ENCODE peak calls at places on chromosome 16, in four cellular contexts. One of them, this sample, is unnamed. For H3K27me3 and H3K4me1, the result is how much of the 10 kb centered on the place peaks cover.

GRCh38 chr16:57299009-57299718 is 14.7 kb upstream of the PLLP start:
- DNase-seq in PC-9: no peak
- DNase-seq in iPS DF 6.9: no peak
- DNase-seq in HCT116: no peak
- DNase-seq in this sample: no peak

GRCh38 chr16:73058616-73059409 is 10.9 kb upstream of the ZFHX3 start:
- DNase-seq in iPS DF 6.9: no peak
- DNase-seq in PC-9: no peak
- DNase-seq in HCT116: peak
- DNase-seq in this sample: no peak

GRCh38 chr16:12146966-12147365 is 170.4 kb downstream of the SNX29 start:
- DNase-seq in HCT116: no peak
- DNase-seq in PC-9: no peak
- DNase-seq in iPS DF 6.9: no peak
- DNase-seq in this sample: no peak

GRCh38 chr16:8850279-8850885 is 18.4 kb downstream of the CARHSP1 start:
- DNase-seq in iPS DF 6.9: no peak
- DNase-seq in PC-9: no peak
- DNase-seq in HCT116: no peak
- DNase-seq in this sample: peak

GRCh38 chr16:46713634-46714033 is 24.2 kb downstream of the ORC6 start:
- DNase-seq in PC-9: no peak
- DNase-seq in HCT116: no peak
- DNase-seq in iPS DF 6.9: no peak
- DNase-seq in this sample: no peak

GRCh38 chr16:23509763-23510153 is 536 bp downstream of the GGA2 start:
- DNase-seq in iPS DF 6.9: no peak
- DNase-seq in PC-9: no peak
- DNase-seq in HCT116: no peak
- DNase-seq in this sample: peak

GRCh38 chr16:24035127-24035842 is 199.5 kb downstream of the PRKCB start:
- DNase-seq in iPS DF 6.9: no peak
- DNase-seq in PC-9: no peak
- DNase-seq in HCT116: no peak
- DNase-seq in this sample: peak

GRCh38 chr16:50285406-50286003 is 19.2 kb downstream of the ADCY7 start:
- DNase-seq in PC-9: no peak
- DNase-seq in iPS DF 6.9: no peak
- DNase-seq in HCT116: no peak
- DNase-seq in this sample: no peak

GRCh38 chr16:88922114-88922825 is 54.7 kb downstream of the CBFA2T3 start:
- DNase-seq in HCT116: no peak
- DNase-seq in PC-9: no peak
- DNase-seq in iPS DF 6.9: no peak
- DNase-seq in this sample: peak

GRCh38 chr16:78591682-78592103 is 492.2 kb downstream of the WWOX start:
- DNase-seq in iPS DF 6.9: no peak
- DNase-seq in PC-9: no peak
- DNase-seq in HCT116: no peak
- DNase-seq in this sample: no peak

GRCh38 chr16:11255737-11256656 is at the start of gene SOCS1:
- DNase-seq in PC-9: peak
- DNase-seq in iPS DF 6.9: no peak
- DNase-seq in HCT116: peak
- DNase-seq in this sample: peak

GRCh38 chr16:89495121-89495520 is 4.8 kb upstream of the ANKRD11 start:
- DNase-seq in HCT116: no peak
- DNase-seq in PC-9: no peak
- DNase-seq in iPS DF 6.9: no peak
- DNase-seq in this sample: no peak

GRCh38 chr16:86225905-86226371 is 284.4 kb upstream of the FOXF1 start:
- DNase-seq in iPS DF 6.9: no peak
- DNase-seq in HCT116: no peak
- DNase-seq in PC-9: no peak
- DNase-seq in this sample: peak

GRCh38 chr16:50304467-50305440 is 38.4 kb downstream of the ADCY7 start:
- DNase-seq in HCT116: no peak
- DNase-seq in iPS DF 6.9: no peak
- DNase-seq in PC-9: no peak
- DNase-seq in this sample: peak

GRCh38 chr16:7590934-7591333 is 258.3 kb downstream of the RBFOX1 start:
- DNase-seq in HCT116: no peak
- DNase-seq in PC-9: no peak
- DNase-seq in iPS DF 6.9: no peak
- DNase-seq in this sample: no peak

GRCh38 chr16:67277999-67278772 is 1.1 kb upstream of the PLEKHG4 start:
- DNase-seq in iPS DF 6.9: no peak
- DNase-seq in HCT116: no peak
- DNase-seq in PC-9: no peak
- DNase-seq in this sample: peak

GRCh38 chr16:28012031-28012445 is 51.5 kb downstream of the GSG1L start:
- DNase-seq in iPS DF 6.9: no peak
- DNase-seq in HCT116: no peak
- DNase-seq in PC-9: no peak
- DNase-seq in this sample: no peak

GRCh38 chr16:1183235-1183907 is 30.5 kb downstream of the CACNA1H start:
- DNase-seq in iPS DF 6.9: no peak
- DNase-seq in HCT116: no peak
- DNase-seq in PC-9: no peak
- DNase-seq in this sample: peak

GRCh38 chr16:8370374-8371015 is 219.8 kb downstream of the TMEM114 start:
- DNase-seq in iPS DF 6.9: no peak
- DNase-seq in PC-9: no peak
- DNase-seq in HCT116: no peak
- DNase-seq in this sample: peak

GRCh38 chr16:89071686-89072182 is 21.9 kb upstream of the ACSF3 start:
- DNase-seq in PC-9: no peak
- DNase-seq in HCT116: no peak
- DNase-seq in iPS DF 6.9: no peak
- DNase-seq in this sample: no peak

DNA sequence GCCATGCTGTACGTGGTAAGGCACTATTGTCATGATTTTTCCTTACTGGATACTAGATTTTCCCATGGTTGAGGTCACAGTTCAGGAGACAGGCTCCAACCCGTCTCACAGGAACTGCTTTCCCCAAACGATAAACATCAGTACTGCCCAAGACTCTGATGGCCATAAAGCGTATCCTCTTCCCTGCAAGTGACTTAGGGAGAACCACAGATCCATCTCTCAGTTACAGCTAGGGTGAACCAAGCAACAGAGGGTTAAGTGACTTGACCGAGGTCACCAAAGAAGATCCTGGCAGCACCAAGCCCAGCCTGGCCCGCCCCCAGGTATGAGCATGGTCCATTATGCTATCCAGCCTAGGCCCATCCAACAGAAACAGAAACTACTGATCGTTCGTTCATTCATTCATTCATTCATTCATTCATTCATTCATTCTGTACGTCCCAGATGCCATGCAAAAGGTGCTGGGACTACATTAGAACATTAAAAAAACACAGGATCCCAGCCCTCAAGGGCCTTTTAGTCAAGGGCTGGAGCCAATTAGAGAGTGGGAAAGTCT is 31.0 kb downstream of the MYH11 start:
- DNase-seq in HCT116: no peak
- DNase-seq in iPS DF 6.9: no peak
- DNase-seq in PC-9: no peak
- DNase-seq in this sample: no peak
- H3K27me3 ChIP-seq in HCT116: under half
- H3K27me3 ChIP-seq in iPS DF 6.9: under half
- H3K27me3 ChIP-seq in PC-9: under half
- H3K27me3 ChIP-seq in this sample: under half

GRCh38 chr16:55389426-55390073 is 65.5 kb downstream of the IRX6 start:
- DNase-seq in iPS DF 6.9: no peak
- DNase-seq in PC-9: peak
- DNase-seq in HCT116: no peak
- DNase-seq in this sample: no peak
- H3K4me1 ChIP-seq in iPS DF 6.9: under half
- H3K4me1 ChIP-seq in PC-9: under half
- H3K4me1 ChIP-seq in HCT116: under half
- H3K4me1 ChIP-seq in this sample: under half

GRCh38 chr16:87558682-87559081 is 43.6 kb upstream of the JPH3 start:
- DNase-seq in HCT116: no peak
- DNase-seq in PC-9: no peak
- DNase-seq in iPS DF 6.9: no peak
- DNase-seq in this sample: no peak

GRCh38 chr16:87561200-87562105 is 40.9 kb upstream of the JPH3 start:
- DNase-seq in PC-9: peak
- DNase-seq in HCT116: no peak
- DNase-seq in iPS DF 6.9: no peak
- DNase-seq in this sample: no peak

GRCh38 chr16:87562201-87562600 is 40.1 kb upstream of the JPH3 start:
- DNase-seq in iPS DF 6.9: no peak
- DNase-seq in PC-9: no peak
- DNase-seq in HCT116: no peak
- DNase-seq in this sample: no peak

GRCh38 chr16:87560428-87561199 is 41.7 kb upstream of the JPH3 start:
- DNase-seq in HCT116: peak
- DNase-seq in PC-9: peak
- DNase-seq in iPS DF 6.9: no peak
- DNase-seq in this sample: peak

DNA sequence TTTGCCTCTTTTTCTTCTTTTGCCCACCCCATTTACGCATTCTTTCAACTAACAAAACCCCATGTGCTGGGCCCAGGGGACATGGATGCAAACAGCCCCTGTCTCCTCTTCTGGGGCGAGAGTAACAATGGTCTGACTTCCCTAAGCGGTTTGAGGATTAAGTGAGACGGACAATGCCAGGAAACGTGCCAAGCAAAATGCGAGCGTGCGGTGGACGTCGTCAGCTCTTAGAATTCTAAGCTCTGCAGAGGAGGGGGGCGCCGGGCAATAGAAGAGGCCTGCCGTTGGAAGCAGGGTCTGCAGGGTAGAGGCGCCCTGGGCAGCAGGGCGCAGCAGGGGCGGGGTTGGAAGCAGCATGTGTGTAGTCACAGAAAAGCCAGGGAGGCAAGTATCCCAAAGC is 42.3 kb upstream of the JPH3 start:
- DNase-seq in HCT116: no peak
- DNase-seq in iPS DF 6.9: no peak
- DNase-seq in PC-9: no peak
- DNase-seq in this sample: peak
- H3K27ac ChIP-seq in HCT116: no peak
- H3K27ac ChIP-seq in iPS DF 6.9: no peak
- H3K27ac ChIP-seq in PC-9: no peak
- H3K27ac ChIP-seq in this sample: no peak

DNA sequence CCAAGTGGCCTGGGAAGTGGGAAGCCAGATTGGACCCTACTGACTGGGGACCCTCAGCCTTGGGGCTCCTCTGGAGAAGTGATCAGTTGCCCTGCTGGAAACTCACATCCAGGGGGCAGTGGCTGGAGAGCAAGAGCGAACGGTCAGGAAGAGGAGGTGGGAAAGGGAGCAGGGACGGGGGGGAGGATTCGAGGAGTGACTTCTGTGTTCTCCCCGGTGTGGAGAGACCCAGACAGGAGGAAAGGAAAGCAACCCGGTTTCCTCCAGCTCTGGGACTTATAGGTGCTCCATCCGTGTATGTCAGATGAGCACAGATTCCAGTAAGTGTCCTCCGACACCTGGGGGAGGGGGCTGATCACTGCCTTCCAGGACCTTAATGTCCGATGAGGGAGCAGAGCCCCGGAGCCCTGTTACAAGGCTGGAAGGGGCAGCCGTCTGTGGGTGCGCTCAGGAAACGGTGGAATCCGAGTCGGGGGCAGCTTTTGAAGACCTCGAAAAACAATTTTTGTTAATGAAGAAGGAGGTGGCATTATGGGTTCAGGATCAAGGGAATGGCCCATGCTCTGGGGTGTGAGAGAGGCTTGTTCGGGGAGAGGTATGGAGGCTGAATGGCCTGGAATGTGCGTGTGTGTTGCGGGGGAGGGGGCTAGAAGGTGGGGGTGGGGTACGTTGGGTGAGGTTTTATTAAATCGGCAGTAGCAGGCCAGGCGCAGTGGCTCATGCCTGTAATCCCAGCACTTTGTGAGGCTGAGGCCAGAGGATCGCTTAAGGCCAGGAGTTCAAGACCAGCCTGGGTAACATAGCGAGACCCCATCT is 34.8 kb upstream of the NDRG4 start:
- DNase-seq in iPS DF 6.9: no peak
- DNase-seq in HCT116: no peak
- DNase-seq in PC-9: no peak
- DNase-seq in this sample: no peak
- H3K27me3 ChIP-seq in iPS DF 6.9: under half
- H3K27me3 ChIP-seq in HCT116: under half
- H3K27me3 ChIP-seq in PC-9: under half
- H3K27me3 ChIP-seq in this sample: half or more

GRCh38 chr16:81451753-81452680 is 7.4 kb downstream of the CMIP start:
- DNase-seq in PC-9: no peak
- DNase-seq in iPS DF 6.9: no peak
- DNase-seq in HCT116: no peak
- DNase-seq in this sample: no peak
- H3K4me1 ChIP-seq in PC-9: under half
- H3K4me1 ChIP-seq in iPS DF 6.9: under half
- H3K4me1 ChIP-seq in HCT116: half or more
- H3K4me1 ChIP-seq in this sample: under half

DNA sequence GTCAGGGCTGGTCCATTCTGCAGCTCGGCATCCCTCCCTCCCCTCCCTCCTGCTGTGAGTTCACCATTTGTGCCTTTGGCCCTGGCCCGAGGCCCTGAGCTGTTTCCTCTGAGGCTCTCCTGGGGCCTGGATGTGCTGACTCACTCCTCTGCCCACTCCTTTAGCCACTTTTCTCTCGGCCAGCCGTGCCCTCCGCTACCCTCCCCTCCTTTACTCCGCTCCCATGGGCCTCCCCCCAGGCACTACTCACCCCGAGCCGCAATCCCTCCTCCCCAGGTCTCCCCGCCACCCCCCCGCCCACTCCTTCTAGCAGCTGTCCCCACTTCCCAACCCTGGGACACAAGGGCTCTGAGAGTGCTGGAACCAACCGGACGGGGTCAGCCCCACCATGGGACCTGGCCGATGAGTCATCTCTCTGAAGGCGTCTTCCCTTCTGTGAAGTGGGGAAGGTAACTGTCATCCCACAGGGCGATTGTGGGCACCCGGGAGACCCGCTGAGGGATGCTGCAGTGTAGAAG is 11.4 kb downstream of the KCNG4 start:
- DNase-seq in PC-9: peak
- DNase-seq in HCT116: peak
- DNase-seq in iPS DF 6.9: no peak
- DNase-seq in this sample: peak
- H3K27ac ChIP-seq in PC-9: peak
- H3K27ac ChIP-seq in HCT116: peak
- H3K27ac ChIP-seq in iPS DF 6.9: no peak
- H3K27ac ChIP-seq in this sample: peak

This sample was measured in SJSA1.